ENCODE peak calls at places on chromosomes 1 and 21, in nine cellular contexts. Q, H, I, C, L, K, D, O and R are unnamed samples.
A peak's percentile ranks its signal among the peaks of the same experiment; 100 is the strongest.

GRCh38 chr1:170805957-170806662 is 129.2 kb upstream of the MROH9 start:
- DNase-seq in Q (no peak), H (no peak), I (no peak), C (no peak), L (no peak), K (no peak), D (no peak), O (peak; percentile 23), R (no peak)

GRCh38 chr1:106944721-106945120 is 111.8 kb upstream of the PRMT6 start:
- DNase-seq in Q (no peak), H (no peak), I (no peak), C (no peak), L (no peak), K (no peak), D (no peak), O (no peak), R (no peak)

GRCh38 chr1:160652924-160653619 is 6.2 kb upstream of the SLAMF1 start:
- DNase-seq in Q (no peak), H (no peak), I (no peak), C (no peak), L (no peak), K (no peak), D (no peak), O (no peak), R (no peak)

GRCh38 chr21:15293251-15293650 is 228.5 kb upstream of the NRIP1 start:
- DNase-seq in Q (no peak), H (no peak), I (no peak), C (no peak), L (peak; percentile 43), K (no peak), D (peak; percentile 92), O (peak; percentile 14), R (peak; percentile 37)

GRCh38 chr1:64183380-64183984 is 19.9 kb upstream of the UBE2U start:
- DNase-seq in Q (no peak), H (no peak), I (no peak), C (no peak), L (no peak), K (no peak), D (no peak), O (no peak), R (no peak)

GRCh38 chr1:21940492-21940891 is 3.4 kb upstream of the HSPG2 start:
- DNase-seq in Q (no peak), H (no peak), I (no peak), C (no peak), L (no peak), K (no peak), D (no peak), O (no peak), R (no peak)

GRCh38 chr21:41651830-41652229 is 115.0 kb downstream of the RIPK4 start:
- DNase-seq in Q (no peak), H (no peak), I (no peak), C (no peak), L (no peak), K (no peak), D (no peak), O (no peak), R (peak; percentile 7)

GRCh38 chr1:78113156-78113916 is 67.6 kb downstream of the GIPC2 start:
- DNase-seq in Q (no peak), H (no peak), I (no peak), C (no peak), L (no peak), K (no peak), D (no peak), O (no peak), R (no peak)

GRCh38 chr1:31407029-31407626 is 5.9 kb upstream of the SERINC2 start:
- DNase-seq in Q (no peak), H (no peak), I (no peak), C (no peak), L (no peak), K (no peak), D (no peak), O (no peak), R (no peak)

GRCh38 chr1:78081980-78082860 is 36.5 kb downstream of the GIPC2 start:
- DNase-seq in Q (no peak), H (no peak), I (no peak), C (no peak), L (no peak), K (no peak), D (no peak), O (no peak), R (peak; percentile 35)

GRCh38 chr1:223363057-223363855 is 720 bp downstream of the SUSD4 start:
- DNase-seq in Q (no peak), H (peak; percentile 48), I (no peak), C (peak; percentile 3), L (peak; percentile 10), K (no peak), D (peak; percentile 20), O (peak; percentile 33), R (no peak)

GRCh38 chr21:33041981-33042380 is 16.2 kb downstream of the OLIG2 start:
- DNase-seq in Q (no peak), H (no peak), I (no peak), C (no peak), L (no peak), K (no peak), D (no peak), O (no peak), R (no peak)

GRCh38 chr1:42462828-42463763 is at the start of gene CCDC30:
- DNase-seq in Q (peak; percentile 93), H (peak; percentile 94), I (peak; percentile 77), C (peak; percentile 85), L (peak; percentile 99), K (peak; percentile 78), D (peak; percentile 97), O (peak; percentile 98), R (peak; percentile 99)

GRCh38 chr1:235017719-235018118 is 110.9 kb downstream of the TOMM20 start:
- DNase-seq in Q (no peak), H (no peak), I (no peak), C (no peak), L (no peak), K (no peak), D (no peak), O (no peak), R (no peak)

GRCh38 chr1:114986286-114986685 is 43.3 kb upstream of the TSHB start:
- DNase-seq in Q (no peak), H (no peak), I (no peak), C (no peak), L (no peak), K (no peak), D (no peak), O (no peak), R (no peak)

GRCh38 chr1:22518379-22518778 is 44.9 kb upstream of the EPHA8 start:
- DNase-seq in Q (no peak), H (no peak), I (no peak), C (no peak), L (no peak), K (no peak), D (no peak), O (no peak), R (no peak)

GRCh38 chr21:34913786-34914185 is 135.3 kb downstream of the RUNX1 start:
- DNase-seq in Q (no peak), H (no peak), I (no peak), C (no peak), L (no peak), K (no peak), D (no peak), O (no peak), R (no peak)

GRCh38 chr1:218778257-218778656 is 395.4 kb upstream of the LYPLAL1 start:
- DNase-seq in Q (no peak), H (no peak), I (no peak), C (no peak), L (no peak), K (no peak), D (no peak), O (no peak), R (no peak)

GRCh38 chr1:84973493-84974334 is 23.2 kb downstream of the MCOLN2 start:
- DNase-seq in Q (no peak), H (no peak), I (no peak), C (no peak), L (no peak), K (no peak), D (no peak), O (no peak), R (no peak)

GRCh38 chr1:202085682-202086373 is 36.9 kb upstream of the GPR37L1 start:
- DNase-seq in Q (no peak), H (no peak), I (peak; percentile 52), C (no peak), L (peak; percentile 41), K (no peak), D (no peak), O (no peak), R (no peak)

GRCh38 chr1:224632381-224632871 is 16.3 kb downstream of the CNIH3 start:
- DNase-seq in Q (peak; percentile 75), H (no peak), I (no peak), C (no peak), L (no peak), K (no peak), D (peak; percentile 84), O (no peak), R (peak; percentile 8)

GRCh38 chr1:59018860-59019259 is 235.0 kb upstream of the JUN start:
- DNase-seq in Q (peak; percentile 12), H (peak; percentile 66), I (no peak), C (no peak), L (no peak), K (no peak), D (no peak), O (no peak), R (no peak)

GRCh38 chr1:76494807-76495206 is 372.5 kb upstream of the ST6GALNAC5 start:
- DNase-seq in Q (no peak), H (no peak), I (no peak), C (no peak), L (no peak), K (no peak), D (no peak), O (no peak), R (no peak)

GRCh38 chr1:205186191-205186590 is 25.3 kb downstream of the DSTYK start:
- DNase-seq in Q (no peak), H (no peak), I (no peak), C (no peak), L (no peak), K (no peak), D (no peak), O (no peak), R (no peak)

GRCh38 chr21:42558846-42559245 is 45.2 kb downstream of the SLC37A1 start:
- DNase-seq in Q (no peak), H (no peak), I (no peak), C (no peak), L (no peak), K (no peak), D (no peak), O (no peak), R (no peak)

GRCh38 chr1:207470927-207471326 is 16.8 kb downstream of the CR2 start:
- DNase-seq in Q (no peak), H (no peak), I (no peak), C (no peak), L (no peak), K (no peak), D (no peak), O (no peak), R (peak; percentile 8)

GRCh38 chr1:28265577-28265976 is 6.3 kb downstream of the SESN2 start:
- DNase-seq in Q (no peak), H (no peak), I (no peak), C (no peak), L (no peak), K (no peak), D (no peak), O (no peak), R (no peak)

GRCh38 chr1:41662061-41662655 is 177.7 kb upstream of the EDN2 start:
- DNase-seq in Q (peak; percentile 92), H (peak; percentile 87), I (peak; percentile 23), C (peak; percentile 70), L (peak; percentile 63), K (peak; percentile 85), D (no peak), O (peak; percentile 94), R (peak; percentile 79)